ENCODE peak calls at places on chromosomes 4 and X, in eight cellular contexts. G is D341Med; S is hepatocyte; J is M059J; C is GOT3; P is esophagus squamous epithelium; H is naive thymus-derived CD4-positive, alpha-beta T cell; Y is NT2/D1. V is an unnamed sample.

GRCh38 chrX:77564824-77565223 is 117.6 kb downstream of the FGF16 start:
- DNase-seq in H (no peak), C (no peak), J (peak; percentile 8), S (no peak), Y (no peak), P (no peak), G (no peak), V (peak; percentile 12)

GRCh38 chrX:15033909-15034308 is 160.7 kb downstream of the MOSPD2 start:
- DNase-seq in C (no peak), H (no peak), Y (no peak), J (no peak), P (no peak), G (no peak), S (no peak), V (no peak)

GRCh38 chrX:133994576-133994975 is 9.2 kb upstream of the GPC3 start:
- DNase-seq in Y (no peak), J (no peak), C (no peak), G (no peak), P (no peak), H (no peak), S (peak; percentile 55), V (no peak)

GRCh38 chrX:48934581-48935331 is 15.9 kb upstream of the PIM2 start:
- DNase-seq in H (peak; percentile 73), S (no peak), P (no peak), C (no peak), J (no peak), G (no peak), Y (no peak), V (no peak)

GRCh38 chr4:86870442-86871069 is 21.4 kb upstream of the SLC10A6 start:
- DNase-seq in P (no peak), Y (no peak), H (no peak), C (no peak), G (no peak), S (no peak), J (no peak), V (no peak)

GRCh38 chr4:155799794-155800123 is 40.9 kb downstream of the GUCY1B1 start:
- DNase-seq in H (no peak), J (no peak), Y (no peak), P (no peak), C (no peak), S (no peak), G (no peak), V (no peak)

GRCh38 chr4:70902577-70903281 is 560 bp downstream of the MOB1B start:
- DNase-seq in G (peak; percentile 80), C (no peak), Y (no peak), P (no peak), S (no peak), H (no peak), J (peak; percentile 43), V (peak; percentile 71)

GRCh38 chr4:112563431-112564200 is 47.6 kb upstream of the NEUROG2 start:
- DNase-seq in C (no peak), Y (no peak), S (no peak), G (peak; percentile 53), H (no peak), J (peak; percentile 0), P (no peak), V (peak; percentile 57)

GRCh38 chr4:56158483-56158882 is 209.7 kb downstream of the CEP135 start:
- DNase-seq in S (peak; percentile 58), P (no peak), Y (no peak), C (no peak), J (no peak), H (no peak), G (no peak), V (no peak)

GRCh38 chrX:118675966-118676349 is 51.4 kb upstream of the IL13RA1 start:
- DNase-seq in Y (no peak), J (no peak), H (no peak), G (no peak), S (no peak), P (no peak), C (no peak), V (no peak)

GRCh38 chr4:2866160-2866861 is 22.7 kb downstream of the ADD1 start:
- DNase-seq in H (no peak), P (no peak), C (no peak), G (no peak), Y (no peak), J (no peak), S (no peak), V (no peak)

GRCh38 chr4:81648576-81649272 is 177.0 kb upstream of the RASGEF1B start:
- DNase-seq in G (no peak), Y (no peak), J (no peak), P (no peak), H (peak; percentile 61), S (no peak), C (no peak), V (peak; percentile 79)

V was measured in astrocyte of the hippocampus.